ENCODE peak calls at places on chromosomes 1 and 21, in five cellular contexts. O is KBM-7; V is activated T-cell treated with anti-CD3 and anti-CD28 coated beads, Interleukin-2, amount 50 U/mL, for 24 hours; C is kidney epithelial cell; H is colonic mucosa. J is an unnamed sample.

GRCh38 chr21:28579986-28580550 is 412.6 kb downstream of the LTN1 start:
- DNase-seq in C (no peak), H (no peak), O (no peak), V (no peak), J (no peak)

GRCh38 chr21:38202811-38203210 is 54.0 kb upstream of the KCNJ15 start:
- DNase-seq in V (no peak), O (no peak), C (no peak), H (no peak), J (no peak)

GRCh38 chr1:221708987-221709386 is 32.9 kb downstream of the DUSP10 start:
- DNase-seq in H (no peak), O (peak; percentile 57), V (no peak), C (peak; percentile 81), J (no peak)

GRCh38 chr1:1020000-1020404 is at the start of gene AGRN:
- DNase-seq in O (no peak), V (peak; percentile 72), C (no peak), H (no peak), J (no peak)

GRCh38 chr1:234934611-234935033 is 194.0 kb downstream of the TOMM20 start:
- DNase-seq in H (peak; percentile 15), O (no peak), V (peak; percentile 11), C (peak; percentile 63), J (no peak)

GRCh38 chr21:31326478-31327247 is 17.4 kb downstream of the TIAM1 start:
- DNase-seq in C (no peak), O (peak; percentile 45), V (peak; percentile 61), H (no peak), J (no peak)

GRCh38 chr1:35470964-35471613 is 86.1 kb downstream of the KIAA0319L start:
- DNase-seq in V (no peak), H (no peak), C (no peak), O (no peak), J (no peak)

GRCh38 chr21:41500931-41501381 is 7.0 kb downstream of the TMPRSS2 start:
- DNase-seq in V (no peak), C (no peak), H (peak; percentile 79), O (no peak), J (no peak)

GRCh38 chr1:39675220-39675619 is 3.3 kb upstream of the NT5C1A start:
- DNase-seq in O (no peak), H (no peak), C (no peak), V (no peak), J (no peak)

GRCh38 chr1:111497592-111497991 is 5.8 kb downstream of the ADORA3 start:
- DNase-seq in H (no peak), V (no peak), C (no peak), O (no peak), J (no peak)

GRCh38 chr1:85846706-85847105 is 138.5 kb upstream of the ZNHIT6 start:
- DNase-seq in H (no peak), V (no peak), O (no peak), C (no peak), J (no peak)

GRCh38 chr1:38559180-38559874 is 300.2 kb downstream of the RRAGC start:
- DNase-seq in C (no peak), V (peak; percentile 81), H (peak; percentile 27), O (peak; percentile 42), J (no peak)

GRCh38 chr1:83593073-83593472 is 405.9 kb downstream of the TTLL7 start:
- DNase-seq in C (no peak), O (no peak), H (no peak), V (no peak), J (no peak)

GRCh38 chr1:212678456-212679410 is 20.9 kb downstream of the BATF3 start:
- DNase-seq in V (peak; percentile 52), O (no peak), C (no peak), H (no peak), J (no peak)

GRCh38 chr21:16305686-16306085 is 575.9 kb downstream of the USP25 start:
- DNase-seq in H (no peak), C (no peak), O (no peak), V (no peak), J (no peak)

GRCh38 chr21:39087238-39087975 is 95.8 kb downstream of the PSMG1 start:
- DNase-seq in V (no peak), H (no peak), O (no peak), C (no peak), J (no peak)

GRCh38 chr1:208421511-208421910 is 177.3 kb upstream of the PLXNA2 start:
- DNase-seq in H (no peak), O (no peak), V (no peak), C (no peak), J (no peak)

GRCh38 chr1:82161651-82162238 is 361.0 kb downstream of the ADGRL2 start:
- DNase-seq in V (no peak), H (peak; percentile 37), O (no peak), C (no peak), J (no peak)

GRCh38 chr1:161182214-161182613 is 4.9 kb upstream of the B4GALT3 start:
- DNase-seq in V (peak; percentile 65), H (no peak), O (no peak), C (no peak), J (no peak)

GRCh38 chr1:69409731-69410456 is 157.8 kb upstream of the LRRC7 start:
- DNase-seq in V (no peak), O (no peak), H (no peak), C (no peak), J (no peak)

GRCh38 chr21:43644609-43645008 is 14.7 kb downstream of the HSF2BP start:
- DNase-seq in H (no peak), V (no peak), C (no peak), O (no peak), J (no peak)

GRCh38 chr21:33266050-33266783 is at the start of gene IL10RB:
- DNase-seq in H (peak; percentile 87), O (peak; percentile 80), C (no peak), V (peak; percentile 84), J (no peak)

GRCh38 chr1:119689511-119689910 is 22.2 kb upstream of the PHGDH start:
- DNase-seq in C (no peak), V (no peak), H (no peak), O (no peak), J (no peak)

GRCh38 chr1:170309389-170310013 is 163.7 kb downstream of the NTMT2 start:
- DNase-seq in H (no peak), V (no peak), O (no peak), C (peak; percentile 31), J (no peak)

GRCh38 chr1:10101929-10102328 is 69.2 kb downstream of the UBE4B start:
- DNase-seq in H (no peak), O (no peak), C (no peak), V (no peak), J (no peak)

GRCh38 chr21:39077816-39078215 is 105.4 kb downstream of the PSMG1 start:
- DNase-seq in C (no peak), H (no peak), O (no peak), V (no peak), J (no peak)

GRCh38 chr1:216425577-216425976 is 2.3 kb upstream of the USH2A start:
- DNase-seq in V (no peak), H (no peak), O (no peak), C (no peak), J (no peak)

GRCh38 chr1:205983925-205984725 is 19.1 kb downstream of the RAB7B start:
- DNase-seq in O (peak; percentile 81), V (no peak), C (no peak), H (peak; percentile 46), J (no peak)

GRCh38 chr1:6913086-6913485 is 127.8 kb downstream of the CAMTA1 start:
- DNase-seq in C (no peak), H (no peak), V (no peak), O (no peak), J (no peak)

GRCh38 chr1:23736437-23737134 is 6.7 kb upstream of the ELOA start:
- DNase-seq in O (no peak), V (no peak), H (no peak), C (no peak), J (no peak)